ENCODE peak calls at places on chromosomes 1 and 21, in four cellular contexts. M, B, E and J are unnamed samples.

GRCh38 chr1:89608627-89609338 is 24.1 kb upstream of the LRRC8C start:
- DNase-seq in E (no peak), M (no peak), B (no peak), J (no peak)

GRCh38 chr1:169044971-169045370 is 61.5 kb upstream of the ATP1B1 start:
- DNase-seq in M (no peak), E (no peak), B (no peak), J (no peak)

GRCh38 chr1:116336250-116336649 is 36.8 kb upstream of the ATP1A1 start:
- DNase-seq in E (no peak), B (no peak), M (no peak), J (no peak)

GRCh38 chr1:33366766-33367487 is 46.0 kb upstream of the A3GALT2 start:
- DNase-seq in M (no peak), E (no peak), B (no peak), J (no peak)

GRCh38 chr21:42735944-42736343 is 82.5 kb downstream of the PDE9A start:
- DNase-seq in E (no peak), M (no peak), B (no peak), J (no peak)

GRCh38 chr1:11653101-11653601 is 1.1 kb downstream of the FBXO2 start:
- DNase-seq in M (peak; percentile 90), E (peak; percentile 76), B (no peak), J (no peak)

GRCh38 chr1:227540170-227541098 is 22.9 kb upstream of the ZNF678 start:
- DNase-seq in E (no peak), B (no peak), M (no peak), J (no peak)

GRCh38 chr21:28272272-28272992 is 720.2 kb downstream of the LTN1 start:
- DNase-seq in B (no peak), M (no peak), E (no peak), J (no peak)

GRCh38 chr1:119327066-119327435 is 41.5 kb upstream of the HAO2 start:
- DNase-seq in E (no peak), B (no peak), M (no peak), J (no peak)

GRCh38 chr1:68293609-68294353 is 61.5 kb upstream of the WLS start:
- DNase-seq in E (no peak), B (no peak), M (peak; percentile 42), J (peak; percentile 16)

GRCh38 chr1:93758842-93759515 is 77.3 kb upstream of the BCAR3 start:
- DNase-seq in B (peak; percentile 72), E (no peak), M (peak; percentile 52), J (no peak)

GRCh38 chr1:244199883-244200282 is 148.8 kb downstream of the ZBTB18 start:
- DNase-seq in M (no peak), E (no peak), B (no peak), J (no peak)

GRCh38 chr1:240190881-240191385 is 99.2 kb downstream of the FMN2 start:
- DNase-seq in M (peak; percentile 84), B (no peak), E (peak; percentile 67), J (no peak)

GRCh38 chr1:42335809-42336518 is 929 bp upstream of the FOXJ3 start:
- DNase-seq in M (peak; percentile 70), E (peak; percentile 94), B (peak; percentile 75), J (no peak)

GRCh38 chr1:228391411-228392020 is 15.1 kb downstream of the TRIM11 start:
- DNase-seq in M (no peak), E (no peak), B (no peak), J (no peak)

GRCh38 chr1:161494069-161494735 is 11.1 kb upstream of the FCGR2A start:
- DNase-seq in M (no peak), B (no peak), E (no peak), J (no peak)

GRCh38 chr1:154413177-154413576 is 8.0 kb downstream of the IL6R start:
- DNase-seq in E (no peak), B (no peak), M (no peak), J (no peak)

GRCh38 chr1:202796670-202797069 is 11.6 kb downstream of the KDM5B start:
- DNase-seq in E (no peak), M (no peak), B (no peak), J (no peak)

GRCh38 chr1:109398343-109399225 is 866 bp upstream of the SORT1 start:
- DNase-seq in E (peak; percentile 35), M (no peak), B (no peak), J (no peak)

GRCh38 chr1:230922620-230923019 is 54.3 kb upstream of the C1orf198 start:
- DNase-seq in B (no peak), E (no peak), M (no peak), J (no peak)
- TF ChIP-seq CTCF in B (no peak), E (peak; percentile 4), M (no peak), J (no peak)

GRCh38 chr1:19473119-19473518 is 12.2 kb downstream of the CAPZB start:
- DNase-seq in B (no peak), E (no peak), M (no peak), J (no peak)
- H3K27me3 ChIP-seq in B (no peaks in the 10 kb centered on the region), E (no peaks in the 10 kb centered on the region), M (no peaks in the 10 kb centered on the region), J (no peaks in the 10 kb centered on the region)

GRCh38 chr1:177820213-177820612 is 149.6 kb downstream of the SEC16B start:
- DNase-seq in M (no peak), B (no peak), E (no peak), J (no peak)

GRCh38 chr1:177830531-177830930 is 139.3 kb downstream of the SEC16B start:
- DNase-seq in E (no peak), B (no peak), M (no peak), J (no peak)

GRCh38 chr1:177825276-177825903 is 144.5 kb downstream of the SEC16B start:
- DNase-seq in E (no peak), M (peak; percentile 26), B (no peak), J (no peak)

DNA sequence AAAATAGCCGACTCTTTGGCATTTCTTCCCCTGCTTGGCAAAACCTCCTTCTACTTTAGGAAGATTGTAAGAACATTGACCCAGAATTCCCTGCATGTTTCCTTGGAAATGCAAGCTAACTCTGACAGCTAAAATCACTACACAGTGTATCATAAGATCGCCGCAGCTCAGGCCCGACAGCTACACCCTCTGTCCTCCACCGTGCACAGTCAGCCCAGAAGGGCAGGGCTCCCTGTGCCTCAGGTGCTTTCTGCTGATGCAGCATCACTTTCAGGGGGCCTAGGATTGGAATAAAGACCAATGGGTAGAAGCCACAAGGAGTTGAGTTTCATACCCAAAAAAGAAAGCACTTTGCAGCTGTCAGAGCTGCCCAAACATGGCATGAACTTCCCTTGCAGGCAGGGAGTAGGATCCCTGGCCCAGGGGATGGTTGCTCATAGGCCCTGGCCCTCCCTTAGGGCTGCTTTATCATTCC is 145.3 kb downstream of the SEC16B start:
- DNase-seq in E (no peak), M (no peak), B (no peak), J (no peak)
- H3K4me3 ChIP-seq in E (no peak overlapping the region), M (no peak overlapping the region), B (no peak overlapping the region), J (no peak overlapping the region)

DNA sequence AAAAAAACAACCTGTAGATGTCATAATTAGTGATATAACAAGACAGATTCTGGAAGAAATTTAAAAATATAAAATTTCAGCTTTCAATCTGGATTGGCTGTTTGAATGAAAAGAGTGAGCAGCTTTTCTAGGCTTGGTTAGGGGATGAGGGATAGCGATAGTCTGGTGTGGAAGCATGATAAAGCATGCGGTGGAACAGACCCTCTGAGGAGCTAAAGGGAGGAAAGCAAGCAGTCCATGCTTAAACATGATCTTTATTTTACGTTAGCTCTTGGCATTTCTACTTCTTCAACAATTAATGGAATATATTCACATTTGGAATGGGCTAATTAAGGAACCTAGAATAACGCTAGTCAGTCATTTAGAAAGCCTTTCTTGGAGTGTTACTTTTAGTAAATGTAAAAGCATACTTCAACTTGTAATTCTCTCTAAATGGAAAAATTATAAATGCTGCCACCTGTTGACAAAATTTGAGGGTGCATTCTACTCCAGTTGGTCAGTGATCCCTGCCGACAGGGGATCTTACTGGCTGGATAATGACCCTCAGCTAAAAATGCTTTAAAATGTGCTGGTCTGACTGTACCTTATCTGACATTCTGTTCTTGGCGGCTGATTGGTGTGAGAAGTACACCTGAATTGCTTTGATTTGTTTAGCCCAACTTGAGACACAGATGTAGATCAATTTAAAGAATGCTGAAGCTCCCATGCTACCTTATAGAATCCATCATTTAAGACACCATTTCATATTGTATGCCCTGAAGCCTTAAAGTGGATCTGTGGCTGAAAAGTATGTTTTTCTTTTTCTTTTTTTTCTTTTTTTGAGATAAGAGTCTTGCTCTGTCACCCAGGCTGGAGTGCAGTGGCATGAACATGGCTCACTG is 61.2 kb downstream of the AK4 start:
- DNase-seq in E (peak; percentile 45), B (no peak), M (peak; percentile 55), J (no peak)
- TF ChIP-seq CTCF in E (peak; percentile 46), B (peak; percentile 80), M (peak; percentile 68), J (peak; percentile 78)

GRCh38 chr1:50978852-50979781 is 9.1 kb downstream of the CDKN2C start:
- DNase-seq in B (no peak), E (no peak), M (no peak), J (no peak)
- H3K27me3 ChIP-seq in B (no peaks in the 10 kb centered on the region), E (no peaks in the 10 kb centered on the region), M (peaks cover 97% of the 10 kb centered on the region), J (no peaks in the 10 kb centered on the region)

GRCh38 chr21:37259426-37259825 is 7.7 kb downstream of the VPS26C start:
- DNase-seq in M (no peak), E (no peak), B (no peak), J (no peak)

GRCh38 chr21:37257526-37257966 is 9.6 kb downstream of the VPS26C start:
- DNase-seq in M (no peak), B (no peak), E (no peak), J (peak; percentile 23)

GRCh38 chr21:37253991-37254390 is 13.1 kb downstream of the VPS26C start:
- DNase-seq in E (peak; percentile 21), M (no peak), B (no peak), J (no peak)

GRCh38 chr21:37263827-37264226 is 3.3 kb downstream of the VPS26C start:
- DNase-seq in B (peak; percentile 52), E (peak; percentile 33), M (no peak), J (no peak)

GRCh38 chr21:37257967-37258877 is 8.9 kb downstream of the VPS26C start:
- DNase-seq in E (peak; percentile 72), B (no peak), M (peak; percentile 88), J (peak; percentile 58)
- H3K4me3 ChIP-seq in E (peak overlapping the region; percentile 50), B (peak overlapping the region; percentile 36), M (peak overlapping the region; percentile 59), J (peak overlapping the region; percentile 72)